ENCODE peak calls at places on chromosomes 12 and 14, in four cellular contexts. L is IMR-90; J is stimulated activated CD4-positive, alpha-beta T cell treated with anti-CD3 and anti-CD28 coated beads, Interleukin-12 subunit alpha, Interleukin-12 subunit beta, amount 100 ng/mL, for 24 hours; U is GOT3. E is an unnamed sample.

GRCh38 chr14:99274346-99275221 is 2.6 kb upstream of the BCL11B start:
- DNase-seq in J (no peak), L (peak), U (no peak), E (peak)

GRCh38 chr14:76152333-76152681 is 585 bp downstream of the GPATCH2L start:
- DNase-seq in J (peak), U (peak), L (peak), E (peak)

GRCh38 chr12:50050410-50051280 is 6.8 kb upstream of the ASIC1 start:
- DNase-seq in J (no peak), U (no peak), L (peak), E (no peak)

GRCh38 chr14:77979666-77980351 is 179.9 kb downstream of the ADCK1 start:
- DNase-seq in U (no peak), J (no peak), L (no peak), E (peak)

GRCh38 chr12:27434673-27435565 is 11.6 kb upstream of the SMCO2 start:
- DNase-seq in U (no peak), L (no peak), J (no peak), E (peak)

GRCh38 chr12:105053116-105053572 is 31.1 kb downstream of the ALDH1L2 start:
- DNase-seq in U (peak), J (peak), L (peak), E (peak)

GRCh38 chr14:60722836-60723217 is 1.3 kb downstream of the SIX4 start:
- DNase-seq in J (no peak), U (no peak), L (peak), E (no peak)

GRCh38 chr12:116783503-116784237 is 45.6 kb downstream of the RNFT2 start:
- DNase-seq in J (no peak), L (no peak), U (no peak), E (no peak)

GRCh38 chr12:12880537-12880936 is 10.8 kb upstream of the GPRC5A start:
- DNase-seq in L (no peak), U (no peak), J (no peak), E (no peak)

GRCh38 chr12:80632835-80633234 is 74.6 kb upstream of the MYF6 start:
- DNase-seq in L (no peak), U (no peak), J (no peak), E (peak)

GRCh38 chr14:101006008-101006407 is 102.5 kb upstream of the RTL1 start:
- DNase-seq in L (no peak), U (no peak), J (no peak), E (peak)

GRCh38 chr12:112869091-112869490 is 37.7 kb upstream of the OAS1 start:
- DNase-seq in L (no peak), J (no peak), U (no peak), E (no peak)

GRCh38 chr14:70642313-70643235 is 858 bp downstream of the TTC9 start:
- DNase-seq in J (no peak), L (no peak), U (no peak), E (no peak)

GRCh38 chr14:89040080-89040437 is 215.6 kb downstream of the TTC8 start:
- DNase-seq in U (no peak), L (no peak), J (no peak), E (peak)

GRCh38 chr12:118972982-118973381 is 8.4 kb upstream of the SRRM4 start:
- DNase-seq in J (no peak), U (no peak), L (no peak), E (no peak)

GRCh38 chr14:31229638-31230229 is 22.1 kb upstream of the HECTD1 start:
- DNase-seq in L (peak), U (peak), J (no peak), E (peak)

GRCh38 chr12:130712346-130713065 is 3.6 kb downstream of the RIMBP2 start:
- DNase-seq in U (no peak), J (no peak), L (no peak), E (no peak)

GRCh38 chr14:50971122-50971781 is 27.0 kb upstream of the PYGL start:
- DNase-seq in J (no peak), U (no peak), L (no peak), E (no peak)

GRCh38 chr12:49970030-49970429 is 2.7 kb upstream of the AQP6 start:
- DNase-seq in L (no peak), U (no peak), J (no peak), E (no peak)

GRCh38 chr12:124525455-124525854 is 42.0 kb downstream of the NCOR2 start:
- DNase-seq in J (no peak), U (no peak), L (no peak), E (peak)

GRCh38 chr14:104561124-104561531 is 18.4 kb upstream of the C14orf180 start:
- DNase-seq in J (no peak), U (no peak), L (no peak), E (no peak)

GRCh38 chr12:107139787-107140186 is 46.4 kb upstream of the CRY1 start:
- DNase-seq in U (no peak), J (no peak), L (no peak), E (no peak)

GRCh38 chr12:64269161-64269560 is 47.1 kb upstream of the KICS2 start:
- DNase-seq in J (no peak), L (no peak), U (no peak), E (no peak)

GRCh38 chr12:86186449-86186848 is 69.7 kb downstream of the MGAT4C start:
- DNase-seq in U (no peak), J (no peak), L (peak), E (no peak)

E was measured in globus pallidus.